ENCODE peak calls at places on chromosome 2, in four cellular contexts. X is cardiac muscle cell, Y is HCT116, U is BJ. S is an unnamed sample. For H3K36me3, the result is how much of the 10 kb centered on the place peaks cover.

GRCh38 chr2:71611781-71612545 is 158.6 kb downstream of the DYSF start:
- DNase-seq in X (no peak), Y (no peak), U (no peak), S (no peak)

GRCh38 chr2:16140771-16141640 is 200.7 kb downstream of the MYCN start:
- DNase-seq in X (no peak), Y (no peak), U (no peak), S (no peak)

GRCh38 chr2:137467246-137467862 is 496.9 kb upstream of the HNMT start:
- DNase-seq in X (peak), Y (no peak), U (no peak), S (peak)

GRCh38 chr2:96847586-96847985 is 3.8 kb upstream of the ANKRD23 start:
- DNase-seq in X (no peak), Y (no peak), U (no peak), S (no peak)

GRCh38 chr2:197909377-197909776 is 105.0 kb downstream of the PLCL1 start:
- DNase-seq in X (no peak), Y (peak), U (peak), S (peak)

GRCh38 chr2:217552081-217552480 is 450.7 kb downstream of the TNS1 start:
- DNase-seq in X (peak), Y (no peak), U (no peak), S (no peak)

GRCh38 chr2:54709341-54709809 is 14.1 kb upstream of the EML6 start:
- DNase-seq in X (no peak), Y (no peak), U (no peak), S (no peak)

GRCh38 chr2:239247401-239248245 is 153.2 kb downstream of the HDAC4 start:
- DNase-seq in X (no peak), Y (peak), U (no peak), S (peak)

GRCh38 chr2:40283111-40283909 is 168.6 kb downstream of the SLC8A1 start:
- DNase-seq in X (no peak), Y (no peak), U (no peak), S (no peak)

GRCh38 chr2:65240657-65241056 is 13.0 kb downstream of the ACTR2 start:
- DNase-seq in X (no peak), Y (no peak), U (no peak), S (no peak)

GRCh38 chr2:149080964-149081363 is 42.5 kb downstream of the LYPD6B start:
- DNase-seq in X (no peak), Y (no peak), U (no peak), S (no peak)

GRCh38 chr2:237693281-237694039 is 66.1 kb downstream of the LRRFIP1 start:
- DNase-seq in X (no peak), Y (no peak), U (no peak), S (peak)
- H3K4me3 ChIP-seq in X (peak), Y (peak), U (peak), S (peak)

GRCh38 chr2:238169021-238169707 is 10.4 kb downstream of the ERFE start:
- DNase-seq in X (no peak), Y (no peak), U (peak), S (peak)

GRCh38 chr2:238169708-238170251 is 11.0 kb downstream of the ERFE start:
- DNase-seq in X (no peak), Y (no peak), U (peak), S (peak)

GRCh38 chr2:238167761-238168160 is 9.0 kb downstream of the ERFE start:
- DNase-seq in X (no peak), Y (no peak), U (no peak), S (no peak)

GRCh38 chr2:238167344-238167715 is 8.6 kb downstream of the ERFE start:
- DNase-seq in X (no peak), Y (no peak), U (no peak), S (no peak)

GRCh38 chr2:238168196-238168815 is 9.5 kb downstream of the ERFE start:
- DNase-seq in X (no peak), Y (no peak), U (no peak), S (no peak)
- H3K36me3 ChIP-seq in X (under half), Y (under half), U (under half), S (under half)

GRCh38 chr2:121478996-121479735 is 51.5 kb upstream of the RNU4ATAC start:
- DNase-seq in X (no peak), Y (no peak), U (no peak), S (no peak)

GRCh38 chr2:121476714-121477113 is 54.0 kb upstream of the RNU4ATAC start:
- DNase-seq in X (peak), Y (no peak), U (no peak), S (no peak)

GRCh38 chr2:121483021-121483420 is 47.7 kb upstream of the RNU4ATAC start:
- DNase-seq in X (no peak), Y (no peak), U (no peak), S (no peak)

GRCh38 chr2:121480826-121481225 is 49.9 kb upstream of the RNU4ATAC start:
- DNase-seq in X (peak), Y (no peak), U (no peak), S (no peak)

DNA sequence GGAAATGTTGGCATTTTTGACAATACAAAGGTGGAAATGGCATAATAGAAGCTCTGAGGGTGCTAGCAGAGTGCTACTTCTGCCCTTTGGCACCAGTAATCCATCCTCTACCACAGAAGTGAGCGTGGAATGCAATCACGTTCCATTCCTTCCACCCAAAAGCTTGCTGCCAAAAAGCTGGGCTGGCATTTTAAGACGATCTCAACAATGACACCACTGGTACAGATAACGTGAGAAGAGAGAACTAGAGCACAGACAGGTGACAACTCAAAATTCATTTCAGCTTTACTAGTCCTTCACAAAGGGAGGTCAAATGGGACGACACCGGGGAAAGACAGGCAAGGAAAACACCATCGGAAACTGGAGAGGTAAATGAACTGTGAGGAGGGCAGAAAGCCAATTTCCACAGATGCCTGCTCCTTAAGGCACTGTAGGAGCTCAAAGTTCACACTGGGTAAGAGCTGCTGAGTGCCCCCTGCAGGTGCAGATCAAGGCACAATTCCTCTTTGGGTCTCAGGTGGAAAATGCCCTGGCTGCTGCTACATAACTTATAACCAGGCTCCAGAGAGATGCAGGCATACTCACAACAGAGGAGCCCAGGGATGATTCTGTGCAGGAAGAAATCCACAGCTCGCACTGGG is 50.7 kb upstream of the RNU4ATAC start:
- DNase-seq in X (peak), Y (no peak), U (no peak), S (no peak)
- TF ChIP-seq CTCF in X (peak), Y (peak), U (peak), S (peak)

GRCh38 chr2:67650292-67651133 is 253.4 kb downstream of the ETAA1 start:
- DNase-seq in X (peak), Y (peak), U (peak), S (peak)
- H3K4me3 ChIP-seq in X (no peak), Y (no peak), U (no peak), S (no peak)

DNA sequence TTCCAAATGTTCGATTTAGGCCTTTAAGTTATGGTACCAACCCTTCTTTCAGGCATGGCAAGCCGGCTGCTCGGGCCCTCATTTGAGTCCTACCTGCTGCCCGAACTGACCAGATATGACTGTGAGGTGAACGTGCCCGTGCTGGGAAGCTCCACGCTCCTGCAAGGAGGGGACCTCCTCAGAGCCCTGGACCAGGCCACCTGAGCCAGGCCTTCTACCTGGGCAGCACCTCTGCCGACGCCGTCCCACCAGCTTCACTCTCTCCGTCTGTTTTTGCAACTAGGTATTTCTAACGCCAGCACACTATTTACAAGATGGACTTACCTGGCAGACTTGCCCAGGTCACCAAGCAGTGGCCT is 87.2 kb downstream of the EPAS1 start:
- DNase-seq in X (no peak), Y (no peak), U (no peak), S (no peak)
- H3K36me3 ChIP-seq in X (under half), Y (under half), U (half or more), S (under half)

S was measured in kidney epithelial cell.